ENCODE peak calls at places on chromosomes 1 and 21, in five cellular contexts. B is heart left ventricle, D is HL-60, R is foreskin fibroblast, H is IMR-90. O is an unnamed sample.

GRCh38 chr1:153685578-153686340 is 7.3 kb downstream of the NPR1 start:
- DNase-seq in B (no peak), D (no peak), R (no peak), H (no peak), O (no peak)

GRCh38 chr1:150696590-150696989 is 364 bp downstream of the GOLPH3L start:
- DNase-seq in B (no peak), D (no peak), R (no peak), H (no peak), O (no peak)

GRCh38 chr1:203291201-203292096 is 13.9 kb upstream of the BTG2 start:
- DNase-seq in B (no peak), D (no peak), R (no peak), H (no peak), O (no peak)

GRCh38 chr1:212235848-212236247 is 49.4 kb upstream of the PPP2R5A start:
- DNase-seq in B (no peak), D (peak; percentile 13), R (no peak), H (no peak), O (no peak)

GRCh38 chr1:226643701-226644540 is 95.2 kb downstream of the ITPKB start:
- DNase-seq in B (no peak), D (peak; percentile 84), R (no peak), H (no peak), O (no peak)

GRCh38 chr21:34983680-34984086 is 65.4 kb downstream of the RUNX1 start:
- DNase-seq in B (no peak), D (peak; percentile 32), R (peak; percentile 81), H (peak; percentile 63), O (no peak)

GRCh38 chr1:177729646-177730045 is 240.2 kb downstream of the SEC16B start:
- DNase-seq in B (no peak), D (no peak), R (no peak), H (no peak), O (no peak)

GRCh38 chr1:178192686-178193085 is 98.8 kb downstream of the RASAL2 start:
- DNase-seq in B (peak; percentile 33), D (peak; percentile 90), R (peak; percentile 57), H (peak; percentile 72), O (no peak)

GRCh38 chr1:62128765-62129164 is 65.9 kb upstream of the L1TD1 start:
- DNase-seq in B (no peak), D (no peak), R (no peak), H (no peak), O (no peak)

GRCh38 chr1:20658166-20658915 is 2.8 kb downstream of the DDOST start:
- DNase-seq in B (no peak), D (no peak), R (no peak), H (no peak), O (no peak)

GRCh38 chr1:97277891-97278662 is 556.5 kb downstream of the PTBP2 start:
- DNase-seq in B (no peak), D (no peak), R (peak; percentile 71), H (peak; percentile 72), O (no peak)

GRCh38 chr1:37394574-37395464 is 79.6 kb upstream of the ZC3H12A start:
- DNase-seq in B (no peak), D (no peak), R (no peak), H (no peak), O (no peak)

GRCh38 chr1:80973101-80973500 is 827.6 kb upstream of the ADGRL2 start:
- DNase-seq in B (no peak), D (no peak), R (no peak), H (no peak), O (no peak)
- TF ChIP-seq CTCF in B (no peak), D (no peak), R (no peak), H (no peak), O (no peak)

GRCh38 chr21:38913120-38913975 is 107.6 kb downstream of the ETS2 start:
- DNase-seq in B (peak; percentile 65), D (no peak), R (peak; percentile 65), H (peak; percentile 69), O (no peak)
- H3K4me3 ChIP-seq in B (no peak overlapping the region), D (no peak overlapping the region), R (no peak overlapping the region), H (no peak overlapping the region), O (no peak overlapping the region)

DNA sequence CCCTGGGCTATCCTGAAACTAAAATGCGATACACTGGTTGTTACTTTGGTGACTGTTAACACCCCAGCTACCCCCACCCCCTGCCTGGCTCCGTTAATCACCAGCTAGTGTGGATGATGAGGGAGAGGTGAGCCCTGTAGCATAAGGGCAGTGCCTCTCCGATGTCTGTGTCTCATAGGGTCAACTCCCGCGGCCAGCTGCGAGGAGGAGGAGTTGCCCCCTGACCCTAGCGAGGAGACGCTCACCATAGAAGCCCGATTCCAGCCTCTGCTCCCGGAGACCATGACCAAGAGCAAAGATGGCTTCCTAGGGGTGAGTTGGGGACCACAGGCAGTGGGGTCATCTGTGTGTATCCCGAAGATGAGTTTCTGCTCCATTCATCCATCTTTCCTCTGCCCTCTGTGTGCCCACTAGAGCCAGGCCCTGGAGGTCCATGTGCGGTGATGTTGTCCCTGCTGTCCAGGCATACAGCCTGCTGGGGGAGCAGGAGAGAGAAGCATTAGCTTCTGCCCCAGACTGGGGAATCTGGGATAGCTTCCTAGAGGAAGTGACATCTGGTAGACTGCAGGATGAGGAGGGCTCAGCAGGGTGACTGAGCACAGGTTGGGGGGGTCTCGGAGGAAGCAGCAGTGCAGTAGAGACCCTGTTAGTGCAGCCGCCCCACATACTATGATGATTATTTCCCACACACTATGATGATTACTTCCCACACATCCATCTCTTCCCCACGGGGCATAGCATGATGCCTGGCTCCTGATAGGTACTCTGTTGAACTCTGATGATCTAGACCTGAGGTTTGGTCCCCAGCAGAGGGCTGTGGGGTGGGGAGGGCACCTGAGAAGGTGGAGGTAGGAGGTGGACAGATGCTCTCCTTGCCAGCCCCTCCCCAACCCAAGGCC is 5.2 kb downstream of the SELENON start:
- DNase-seq in B (no peak), D (no peak), R (no peak), H (no peak), O (no peak)
- TF ChIP-seq CTCF in B (peak; percentile 6), D (no peak), R (no peak), H (no peak), O (no peak)

GRCh38 chr1:15323351-15323988 is 76.4 kb downstream of the FHAD1 start:
- DNase-seq in B (peak; percentile 78), D (peak; percentile 70), R (peak; percentile 74), H (peak; percentile 80), O (no peak)
- H3K4me3 ChIP-seq in B (no peak overlapping the region), D (no peak overlapping the region), R (no peak overlapping the region), H (no peak overlapping the region), O (no peak overlapping the region)

GRCh38 chr1:25197982-25198681 is 34.2 kb downstream of the SYF2 start:
- DNase-seq in B (no peak), D (peak; percentile 72), R (no peak), H (no peak), O (no peak)

GRCh38 chr1:25196830-25197229 is 35.5 kb downstream of the SYF2 start:
- DNase-seq in B (no peak), D (no peak), R (no peak), H (no peak), O (no peak)

GRCh38 chr1:25199876-25200620 is 32.3 kb downstream of the SYF2 start:
- DNase-seq in B (no peak), D (no peak), R (no peak), H (no peak), O (no peak)

GRCh38 chr1:25197235-25197930 is 34.9 kb downstream of the SYF2 start:
- DNase-seq in B (no peak), D (no peak), R (no peak), H (no peak), O (no peak)

GRCh38 chr1:25198731-25199231 is 33.5 kb downstream of the SYF2 start:
- DNase-seq in B (no peak), D (no peak), R (no peak), H (no peak), O (no peak)
- TF ChIP-seq CTCF in B (peak; percentile 6), D (no peak), R (no peak), H (no peak), O (peak; percentile 53)

GRCh38 chr1:42518894-42519293 is 55.8 kb downstream of the CCDC30 start:
- DNase-seq in B (no peak), D (no peak), R (no peak), H (no peak), O (no peak)
- H3K4me3 ChIP-seq in B (no peak overlapping the region), D (no peak overlapping the region), R (no peak overlapping the region), H (no peak overlapping the region), O (no peak overlapping the region)

GRCh38 chr21:43659136-43660000 is at the start of the genes HSF2BP and RRP1B:
- DNase-seq in B (peak; percentile 86), D (peak; percentile 71), R (peak; percentile 85), H (peak; percentile 79), O (no peak)
- TF ChIP-seq CTCF in B (peak; percentile 11), D (no peak), R (no peak), H (peak; percentile 18), O (no peak)

O was measured in GM12864.